ENCODE peak calls at places on chromosome 12, in eight cellular contexts. One of them, this sample, is unnamed.
A peak's percentile ranks its signal among the peaks of the same experiment; 100 is the strongest.

GRCh38 chr12:106908561-106908960 is 47.1 kb upstream of the TMEM263 start:
- DNase-seq in HTR-8/SVneo: no peak
- DNase-seq in lower lobe of right lung: no peak
- DNase-seq in GM03348: no peak
- DNase-seq in choroid plexus epithelial cell: no peak
- DNase-seq in stimulated activated CD4-positive, alpha-beta T cell treated with anti-CD3 and anti-CD28 coated beads, TNF-alpha, amount 100 ng/mL, for 1 hour: no peak
- DNase-seq in NT2/D1: no peak
- DNase-seq in activated gamma-delta T cell: no peak
- DNase-seq in this sample: no peak

GRCh38 chr12:70733385-70733784 is 96.2 kb upstream of the PTPRB start:
- DNase-seq in GM03348: peak; percentile 84
- DNase-seq in stimulated activated CD4-positive, alpha-beta T cell treated with anti-CD3 and anti-CD28 coated beads, TNF-alpha, amount 100 ng/mL, for 1 hour: no peak
- DNase-seq in lower lobe of right lung: no peak
- DNase-seq in HTR-8/SVneo: peak; percentile 69
- DNase-seq in NT2/D1: peak; percentile 77
- DNase-seq in choroid plexus epithelial cell: peak; percentile 88
- DNase-seq in activated gamma-delta T cell: no peak
- DNase-seq in this sample: no peak

GRCh38 chr12:104565606-104566243 is 109.0 kb downstream of the CHST11 start:
- DNase-seq in lower lobe of right lung: no peak
- DNase-seq in activated gamma-delta T cell: no peak
- DNase-seq in choroid plexus epithelial cell: peak; percentile 58
- DNase-seq in NT2/D1: no peak
- DNase-seq in GM03348: peak; percentile 62
- DNase-seq in stimulated activated CD4-positive, alpha-beta T cell treated with anti-CD3 and anti-CD28 coated beads, TNF-alpha, amount 100 ng/mL, for 1 hour: no peak
- DNase-seq in HTR-8/SVneo: no peak
- DNase-seq in this sample: no peak

GRCh38 chr12:123131291-123131831 is 19.5 kb downstream of the PITPNM2 start:
- DNase-seq in GM03348: no peak
- DNase-seq in choroid plexus epithelial cell: peak; percentile 42
- DNase-seq in lower lobe of right lung: no peak
- DNase-seq in HTR-8/SVneo: no peak
- DNase-seq in NT2/D1: no peak
- DNase-seq in stimulated activated CD4-positive, alpha-beta T cell treated with anti-CD3 and anti-CD28 coated beads, TNF-alpha, amount 100 ng/mL, for 1 hour: no peak
- DNase-seq in activated gamma-delta T cell: no peak
- DNase-seq in this sample: no peak

GRCh38 chr12:12439636-12440035 is 82.8 kb downstream of the BORCS5 start:
- DNase-seq in lower lobe of right lung: no peak
- DNase-seq in stimulated activated CD4-positive, alpha-beta T cell treated with anti-CD3 and anti-CD28 coated beads, TNF-alpha, amount 100 ng/mL, for 1 hour: peak; percentile 46
- DNase-seq in choroid plexus epithelial cell: peak; percentile 93
- DNase-seq in NT2/D1: no peak
- DNase-seq in GM03348: peak; percentile 40
- DNase-seq in activated gamma-delta T cell: no peak
- DNase-seq in HTR-8/SVneo: peak; percentile 10
- DNase-seq in this sample: peak; percentile 73

GRCh38 chr12:57416039-57416996 is 14.5 kb downstream of the R3HDM2 start:
- DNase-seq in stimulated activated CD4-positive, alpha-beta T cell treated with anti-CD3 and anti-CD28 coated beads, TNF-alpha, amount 100 ng/mL, for 1 hour: no peak
- DNase-seq in NT2/D1: no peak
- DNase-seq in lower lobe of right lung: no peak
- DNase-seq in activated gamma-delta T cell: no peak
- DNase-seq in HTR-8/SVneo: no peak
- DNase-seq in choroid plexus epithelial cell: peak; percentile 19
- DNase-seq in GM03348: no peak
- DNase-seq in this sample: no peak

GRCh38 chr12:123591702-123592481 is 7.5 kb downstream of the TMED2 start:
- DNase-seq in GM03348: peak; percentile 13
- DNase-seq in HTR-8/SVneo: no peak
- DNase-seq in activated gamma-delta T cell: no peak
- DNase-seq in NT2/D1: no peak
- DNase-seq in stimulated activated CD4-positive, alpha-beta T cell treated with anti-CD3 and anti-CD28 coated beads, TNF-alpha, amount 100 ng/mL, for 1 hour: no peak
- DNase-seq in choroid plexus epithelial cell: peak; percentile 93
- DNase-seq in lower lobe of right lung: no peak
- DNase-seq in this sample: no peak

GRCh38 chr12:76252031-76252430 is 96.2 kb downstream of the BBS10 start:
- DNase-seq in activated gamma-delta T cell: no peak
- DNase-seq in NT2/D1: no peak
- DNase-seq in stimulated activated CD4-positive, alpha-beta T cell treated with anti-CD3 and anti-CD28 coated beads, TNF-alpha, amount 100 ng/mL, for 1 hour: no peak
- DNase-seq in GM03348: no peak
- DNase-seq in HTR-8/SVneo: no peak
- DNase-seq in lower lobe of right lung: no peak
- DNase-seq in choroid plexus epithelial cell: no peak
- DNase-seq in this sample: peak; percentile 45

GRCh38 chr12:76449572-76449971 is 101.4 kb upstream of the BBS10 start:
- DNase-seq in HTR-8/SVneo: no peak
- DNase-seq in lower lobe of right lung: no peak
- DNase-seq in choroid plexus epithelial cell: peak; percentile 75
- DNase-seq in stimulated activated CD4-positive, alpha-beta T cell treated with anti-CD3 and anti-CD28 coated beads, TNF-alpha, amount 100 ng/mL, for 1 hour: no peak
- DNase-seq in activated gamma-delta T cell: no peak
- DNase-seq in NT2/D1: no peak
- DNase-seq in GM03348: peak; percentile 10
- DNase-seq in this sample: no peak

GRCh38 chr12:55732288-55732687 is 3.5 kb upstream of the CD63 start:
- DNase-seq in HTR-8/SVneo: no peak
- DNase-seq in choroid plexus epithelial cell: no peak
- DNase-seq in activated gamma-delta T cell: no peak
- DNase-seq in GM03348: no peak
- DNase-seq in stimulated activated CD4-positive, alpha-beta T cell treated with anti-CD3 and anti-CD28 coated beads, TNF-alpha, amount 100 ng/mL, for 1 hour: no peak
- DNase-seq in lower lobe of right lung: no peak
- DNase-seq in NT2/D1: no peak
- DNase-seq in this sample: no peak

GRCh38 chr12:44317651-44318126 is 481.8 kb downstream of the TMEM117 start:
- DNase-seq in stimulated activated CD4-positive, alpha-beta T cell treated with anti-CD3 and anti-CD28 coated beads, TNF-alpha, amount 100 ng/mL, for 1 hour: no peak
- DNase-seq in choroid plexus epithelial cell: peak; percentile 27
- DNase-seq in HTR-8/SVneo: no peak
- DNase-seq in NT2/D1: peak; percentile 33
- DNase-seq in activated gamma-delta T cell: no peak
- DNase-seq in lower lobe of right lung: no peak
- DNase-seq in GM03348: peak; percentile 12
- DNase-seq in this sample: no peak

GRCh38 chr12:124507188-124508109 is 60.0 kb downstream of the NCOR2 start:
- DNase-seq in activated gamma-delta T cell: no peak
- DNase-seq in GM03348: peak; percentile 54
- DNase-seq in stimulated activated CD4-positive, alpha-beta T cell treated with anti-CD3 and anti-CD28 coated beads, TNF-alpha, amount 100 ng/mL, for 1 hour: no peak
- DNase-seq in HTR-8/SVneo: no peak
- DNase-seq in choroid plexus epithelial cell: peak; percentile 92
- DNase-seq in NT2/D1: no peak
- DNase-seq in lower lobe of right lung: no peak
- DNase-seq in this sample: no peak

GRCh38 chr12:124567035-124567672 is at the start of gene NCOR2:
- DNase-seq in HTR-8/SVneo: no peak
- DNase-seq in choroid plexus epithelial cell: peak; percentile 31
- DNase-seq in activated gamma-delta T cell: peak; percentile 40
- DNase-seq in stimulated activated CD4-positive, alpha-beta T cell treated with anti-CD3 and anti-CD28 coated beads, TNF-alpha, amount 100 ng/mL, for 1 hour: no peak
- DNase-seq in NT2/D1: no peak
- DNase-seq in GM03348: peak; percentile 63
- DNase-seq in lower lobe of right lung: no peak
- DNase-seq in this sample: no peak

GRCh38 chr12:123997908-123998307 is 24.9 kb downstream of the ZNF664 start:
- DNase-seq in choroid plexus epithelial cell: no peak
- DNase-seq in NT2/D1: no peak
- DNase-seq in lower lobe of right lung: no peak
- DNase-seq in HTR-8/SVneo: no peak
- DNase-seq in stimulated activated CD4-positive, alpha-beta T cell treated with anti-CD3 and anti-CD28 coated beads, TNF-alpha, amount 100 ng/mL, for 1 hour: no peak
- DNase-seq in GM03348: no peak
- DNase-seq in activated gamma-delta T cell: no peak
- DNase-seq in this sample: no peak

GRCh38 chr12:49111206-49111605 is 559 bp upstream of the LMBR1L start:
- DNase-seq in choroid plexus epithelial cell: no peak
- DNase-seq in NT2/D1: no peak
- DNase-seq in stimulated activated CD4-positive, alpha-beta T cell treated with anti-CD3 and anti-CD28 coated beads, TNF-alpha, amount 100 ng/mL, for 1 hour: no peak
- DNase-seq in activated gamma-delta T cell: no peak
- DNase-seq in HTR-8/SVneo: no peak
- DNase-seq in lower lobe of right lung: no peak
- DNase-seq in GM03348: no peak
- DNase-seq in this sample: no peak

This sample was measured in upper lobe of left lung.